ENCODE peak calls at places on chromosomes 5 and 9, in four cellular contexts. One of them, this sample, is unnamed.

GRCh38 chr5:62064993-62065392 is 241.0 kb upstream of the KIF2A start:
- DNase-seq in GM12878: no peak
- DNase-seq in HepG2: no peak
- DNase-seq in K562: no peak
- DNase-seq in this sample: no peak

GRCh38 chr9:133269537-133270357 is 5.3 kb downstream of the ABO start:
- DNase-seq in GM12878: no peak
- DNase-seq in HepG2: no peak
- DNase-seq in K562: no peak
- DNase-seq in this sample: no peak

GRCh38 chr5:55991768-55992486 is 2.8 kb downstream of the IL6ST start:
- DNase-seq in HepG2: peak
- DNase-seq in K562: no peak
- DNase-seq in GM12878: no peak
- DNase-seq in this sample: no peak

GRCh38 chr5:138809391-138809790 is 56.2 kb downstream of the CTNNA1 start:
- DNase-seq in K562: no peak
- DNase-seq in HepG2: no peak
- DNase-seq in GM12878: no peak
- DNase-seq in this sample: no peak

GRCh38 chr5:165495829-165496380 is 1990.5 kb downstream of the MAT2B start:
- DNase-seq in HepG2: no peak
- DNase-seq in GM12878: no peak
- DNase-seq in K562: no peak
- DNase-seq in this sample: no peak

GRCh38 chr5:153678617-153679329 is 188.3 kb downstream of the GRIA1 start:
- DNase-seq in HepG2: no peak
- DNase-seq in GM12878: no peak
- DNase-seq in K562: no peak
- DNase-seq in this sample: no peak

GRCh38 chr9:1978941-1979340 is 36.2 kb upstream of the SMARCA2 start:
- DNase-seq in K562: no peak
- DNase-seq in GM12878: no peak
- DNase-seq in HepG2: peak
- DNase-seq in this sample: peak

GRCh38 chr9:73773896-73774295 is 622.2 kb downstream of the ANXA1 start:
- DNase-seq in K562: no peak
- DNase-seq in HepG2: no peak
- DNase-seq in GM12878: no peak
- DNase-seq in this sample: no peak

GRCh38 chr9:134025606-134026541 is 593 bp downstream of the BRD3OS start:
- DNase-seq in K562: peak
- DNase-seq in GM12878: no peak
- DNase-seq in HepG2: peak
- DNase-seq in this sample: peak

GRCh38 chr5:84688566-84688965 is 303.9 kb upstream of the EDIL3 start:
- DNase-seq in GM12878: no peak
- DNase-seq in HepG2: no peak
- DNase-seq in K562: no peak
- DNase-seq in this sample: no peak
- TF ChIP-seq CHD2 in GM12878: no peak
- TF ChIP-seq CHD2 in HepG2: no peak
- TF ChIP-seq CHD2 in K562: no peak
- TF ChIP-seq CHD2 in this sample: no peak

GRCh38 chr5:126100767-126101166 is 322.4 kb upstream of the GRAMD2B start:
- DNase-seq in GM12878: no peak
- DNase-seq in HepG2: no peak
- DNase-seq in K562: no peak
- DNase-seq in this sample: no peak
- TF ChIP-seq MXI1 in GM12878: no peak
- TF ChIP-seq MXI1 in HepG2: no peak
- TF ChIP-seq MXI1 in K562: no peak
- TF ChIP-seq MXI1 in this sample: no peak

DNA sequence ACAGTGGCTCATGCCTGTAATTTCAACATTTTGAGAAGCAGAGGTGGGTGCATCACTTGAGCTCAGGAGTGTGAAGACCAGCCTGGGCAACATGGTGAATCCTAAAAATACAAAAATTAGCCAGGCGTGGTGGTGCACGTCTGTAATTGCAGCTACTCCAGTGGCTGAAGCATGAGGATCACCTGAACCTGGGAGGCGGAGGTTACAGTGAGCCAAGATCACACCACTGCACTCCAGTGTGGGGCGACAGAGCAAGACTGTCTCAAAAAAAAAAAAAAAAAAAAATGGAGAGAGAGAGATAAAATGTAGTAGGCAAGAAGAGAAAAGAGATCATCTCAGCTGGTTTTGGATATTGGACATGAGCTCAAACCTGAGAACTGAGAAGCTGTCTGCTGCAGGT is 23.7 kb upstream of the ZCCHC7 start:
- DNase-seq in HepG2: no peak
- DNase-seq in GM12878: no peak
- DNase-seq in K562: no peak
- DNase-seq in this sample: no peak
- TF ChIP-seq CHD2 in HepG2: no peak
- TF ChIP-seq CHD2 in GM12878: no peak
- TF ChIP-seq CHD2 in K562: no peak
- TF ChIP-seq CHD2 in this sample: no peak

DNA sequence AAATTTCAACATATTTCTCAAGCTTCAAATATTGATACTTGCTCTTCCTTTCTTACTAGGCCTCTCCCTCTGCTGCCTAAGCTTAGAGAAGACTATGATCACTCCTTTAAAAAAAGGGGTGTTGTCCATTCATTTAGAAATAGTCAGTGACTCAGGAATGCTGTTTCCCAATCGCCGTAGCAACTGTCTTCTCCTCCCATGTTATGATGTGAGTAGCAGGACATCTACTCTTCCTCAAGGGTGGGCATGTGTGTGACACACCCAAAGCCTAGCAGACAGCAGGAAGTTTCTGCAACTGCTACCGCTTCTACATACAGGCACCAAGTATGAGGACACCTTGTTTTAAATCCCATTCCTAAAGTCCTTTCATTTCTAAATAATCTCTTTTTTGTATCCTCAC is 14.5 kb downstream of the DIAPH1 start:
- DNase-seq in GM12878: no peak
- DNase-seq in K562: peak
- DNase-seq in HepG2: peak
- DNase-seq in this sample: no peak
- TF ChIP-seq MXI1 in GM12878: no peak
- TF ChIP-seq MXI1 in K562: peak
- TF ChIP-seq MXI1 in HepG2: no peak
- TF ChIP-seq MXI1 in this sample: no peak

DNA sequence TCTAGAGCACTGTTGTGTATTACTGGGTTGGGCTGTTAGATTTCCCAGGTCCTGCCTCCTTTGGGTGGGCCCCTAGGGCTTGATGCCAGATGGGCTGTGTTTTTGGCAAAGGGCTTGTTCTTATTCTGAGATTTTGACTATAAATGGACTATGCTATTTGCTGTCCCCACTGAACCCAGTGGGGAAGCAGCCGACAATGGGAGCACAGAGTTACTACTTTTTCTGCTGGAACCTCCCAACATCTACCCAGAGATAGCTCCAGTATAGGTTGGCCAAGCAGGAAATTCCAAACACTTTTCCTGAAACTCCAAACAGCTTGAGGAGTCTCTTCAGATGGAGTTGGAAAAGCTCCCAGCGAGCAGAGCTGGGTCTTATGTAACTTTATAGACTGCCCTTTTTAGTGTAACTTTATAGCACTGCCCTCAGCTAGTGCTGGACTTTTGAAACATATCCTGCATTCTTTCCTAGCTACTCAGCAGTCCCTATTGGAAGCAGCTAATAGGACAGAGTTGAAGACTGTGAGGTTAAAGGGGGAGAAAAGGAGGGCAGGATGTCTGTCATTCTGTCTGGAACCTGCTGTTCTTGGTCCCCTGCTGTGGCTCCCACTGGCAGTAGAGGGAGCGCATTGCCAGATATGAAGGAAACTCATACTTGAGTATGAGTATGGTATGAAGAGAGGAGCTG is 21.0 kb downstream of the RUSC2 start:
- DNase-seq in GM12878: no peak
- DNase-seq in HepG2: peak
- DNase-seq in K562: no peak
- DNase-seq in this sample: no peak
- TF ChIP-seq CHD2 in GM12878: no peak
- TF ChIP-seq CHD2 in HepG2: no peak
- TF ChIP-seq CHD2 in K562: no peak
- TF ChIP-seq CHD2 in this sample: no peak

GRCh38 chr9:125261501-125262216 is at the start of gene GAPVD1:
- DNase-seq in GM12878: peak
- DNase-seq in K562: peak
- DNase-seq in HepG2: peak
- DNase-seq in this sample: peak

GRCh38 chr9:125262217-125262991 is 778 bp downstream of the GAPVD1 start:
- DNase-seq in K562: peak
- DNase-seq in GM12878: no peak
- DNase-seq in HepG2: peak
- DNase-seq in this sample: no peak

GRCh38 chr9:125258832-125259534 is 2.6 kb upstream of the GAPVD1 start:
- DNase-seq in GM12878: no peak
- DNase-seq in HepG2: peak
- DNase-seq in K562: no peak
- DNase-seq in this sample: no peak

GRCh38 chr9:125258160-125258559 is 3.5 kb upstream of the GAPVD1 start:
- DNase-seq in GM12878: no peak
- DNase-seq in HepG2: no peak
- DNase-seq in K562: no peak
- DNase-seq in this sample: no peak

DNA sequence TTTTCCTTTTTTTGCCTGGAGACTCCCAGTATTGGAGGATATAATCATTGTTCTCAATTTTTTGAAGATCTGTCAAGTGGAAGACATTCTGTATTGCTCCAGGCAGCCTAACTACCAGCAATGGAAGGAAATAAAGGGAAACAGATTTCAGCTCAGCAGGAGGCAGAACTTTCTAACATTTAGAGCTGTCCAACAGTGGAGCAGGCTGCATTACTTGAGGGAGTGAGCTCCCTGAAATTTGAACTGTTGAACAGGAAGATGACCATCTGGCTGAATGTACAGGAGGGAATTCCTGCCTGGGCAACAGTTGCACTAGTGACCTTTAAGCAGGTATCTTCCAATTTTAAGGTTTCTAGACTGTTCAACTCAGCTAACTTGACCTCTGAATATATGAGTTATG is 1.1 kb upstream of the GAPVD1 start:
- DNase-seq in GM12878: no peak
- DNase-seq in K562: no peak
- DNase-seq in HepG2: peak
- DNase-seq in this sample: no peak
- TF ChIP-seq MXI1 in GM12878: no peak
- TF ChIP-seq MXI1 in K562: no peak
- TF ChIP-seq MXI1 in HepG2: no peak
- TF ChIP-seq MXI1 in this sample: no peak

This sample was measured in SK-N-SH.